ENCODE peak calls at places on chromosomes 3 and 15, in four cellular contexts. Q, D, J and Z are unnamed samples.

GRCh38 chr3:144129536-144130214 is 158.1 kb downstream of the DIPK2A start:
- DNase-seq in Q (no peak), D (no peak), J (no peak), Z (no peak)

GRCh38 chr3:187572431-187572830 is 97.8 kb downstream of the SST start:
- DNase-seq in Q (no peak), D (no peak), J (no peak), Z (no peak)

GRCh38 chr3:113783980-113784379 is 37.1 kb downstream of the ATP6V1A start:
- DNase-seq in Q (no peak), D (no peak), J (no peak), Z (no peak)

GRCh38 chr15:55389276-55389631 is 18.9 kb downstream of the CCPG1 start:
- DNase-seq in Q (peak), D (no peak), J (peak), Z (no peak)

GRCh38 chr3:159902531-159903314 is 85.9 kb upstream of the IL12A start:
- DNase-seq in Q (no peak), D (no peak), J (no peak), Z (no peak)

GRCh38 chr3:126417461-126418255 is 22.9 kb downstream of the CFAP100 start:
- DNase-seq in Q (no peak), D (no peak), J (no peak), Z (no peak)

GRCh38 chr15:67501177-67501835 is 19.6 kb upstream of the C15orf61 start:
- DNase-seq in Q (peak), D (no peak), J (peak), Z (peak)

GRCh38 chr15:61228025-61228901 is 839 bp downstream of the RORA start:
- DNase-seq in Q (peak), D (no peak), J (peak), Z (no peak)

GRCh38 chr3:121998588-121999473 is 23.2 kb downstream of the ILDR1 start:
- DNase-seq in Q (no peak), D (no peak), J (no peak), Z (no peak)

DNA sequence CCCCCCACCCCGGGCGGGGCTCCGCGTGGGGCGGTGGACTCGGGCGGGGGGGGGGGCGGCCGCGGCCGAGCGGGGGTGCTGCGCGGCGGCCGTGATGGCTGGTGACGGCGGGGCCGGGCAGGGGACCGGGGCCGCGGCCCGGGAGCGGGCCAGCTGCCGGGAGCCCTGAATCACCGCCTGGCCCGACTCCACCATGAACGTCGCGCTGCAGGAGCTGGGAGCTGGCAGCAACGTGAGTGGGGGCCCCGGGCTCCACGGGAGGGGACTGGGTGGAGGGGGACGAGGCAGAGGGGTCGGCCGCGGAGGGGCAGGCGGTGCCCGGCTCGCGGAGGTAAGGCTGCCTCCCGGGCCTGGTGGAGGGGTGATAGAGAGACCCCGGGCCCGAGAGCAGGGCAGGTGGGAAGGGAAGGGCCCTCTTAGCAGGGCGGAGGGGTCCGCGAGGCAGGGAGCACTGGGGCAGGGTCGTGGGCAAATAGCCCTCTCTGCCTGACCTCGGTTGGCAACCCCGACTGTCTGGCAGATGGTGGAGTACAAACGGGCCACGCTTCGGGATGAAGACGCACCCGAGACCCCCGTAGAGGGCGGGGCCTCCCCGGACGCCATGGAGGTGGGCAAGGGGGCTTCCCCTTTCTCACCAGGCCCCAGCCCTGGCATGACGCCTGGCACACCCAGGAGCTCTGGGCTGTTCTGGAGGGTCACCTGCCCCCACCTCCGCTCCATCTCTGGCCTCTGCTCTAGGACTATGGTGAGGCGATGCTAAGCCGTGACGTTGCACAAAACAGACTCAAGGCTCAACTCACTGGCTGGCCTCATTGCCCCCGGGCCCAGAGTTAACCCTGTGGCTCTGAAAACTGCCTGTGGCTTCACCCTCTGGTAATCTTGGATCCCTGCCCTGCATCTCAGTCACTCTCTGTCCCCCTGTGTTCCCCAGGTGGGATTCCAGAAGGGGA is at the start of gene ECE2:
- DNase-seq in Q (no peak), D (no peak), J (no peak), Z (no peak)
- H3K4me3 ChIP-seq in Q (no peak), D (no peak), J (no peak), Z (no peak)

GRCh38 chr3:174844746-174845145 is 14.4 kb upstream of the NAALADL2 start:
- DNase-seq in Q (no peak), D (no peak), J (no peak), Z (no peak)
- TF ChIP-seq CTCF in Q (no peak), D (no peak), J (no peak), Z (no peak)

GRCh38 chr3:141360888-141361598 is 7.3 kb upstream of the ZBTB38 start:
- DNase-seq in Q (peak), D (no peak), J (peak), Z (peak)
- H3K4me3 ChIP-seq in Q (no peak), D (no peak), J (peak), Z (no peak)

DNA sequence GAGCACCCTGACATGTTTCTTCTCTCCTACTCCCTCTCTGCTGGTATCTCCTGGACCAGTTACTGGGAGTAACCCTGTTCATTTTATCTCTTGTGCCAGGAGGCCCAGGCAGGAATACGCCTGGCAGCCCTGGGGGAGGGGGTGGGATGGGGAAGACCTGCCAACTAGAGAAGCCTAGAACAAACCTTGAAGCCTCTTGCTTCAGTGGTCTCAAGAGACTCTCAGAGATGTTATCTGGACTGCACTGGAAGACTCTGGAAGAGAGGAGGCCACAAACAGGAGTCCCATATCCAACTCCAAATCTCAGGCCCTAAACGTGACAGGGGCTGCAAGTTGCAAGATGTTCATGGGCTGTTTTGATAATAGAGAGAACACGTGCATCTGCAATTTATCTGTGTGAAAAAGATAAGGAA is at the start of gene EPB42:
- DNase-seq in Q (no peak), D (no peak), J (no peak), Z (no peak)
- TF ChIP-seq CTCF in Q (no peak), D (no peak), J (no peak), Z (no peak)

DNA sequence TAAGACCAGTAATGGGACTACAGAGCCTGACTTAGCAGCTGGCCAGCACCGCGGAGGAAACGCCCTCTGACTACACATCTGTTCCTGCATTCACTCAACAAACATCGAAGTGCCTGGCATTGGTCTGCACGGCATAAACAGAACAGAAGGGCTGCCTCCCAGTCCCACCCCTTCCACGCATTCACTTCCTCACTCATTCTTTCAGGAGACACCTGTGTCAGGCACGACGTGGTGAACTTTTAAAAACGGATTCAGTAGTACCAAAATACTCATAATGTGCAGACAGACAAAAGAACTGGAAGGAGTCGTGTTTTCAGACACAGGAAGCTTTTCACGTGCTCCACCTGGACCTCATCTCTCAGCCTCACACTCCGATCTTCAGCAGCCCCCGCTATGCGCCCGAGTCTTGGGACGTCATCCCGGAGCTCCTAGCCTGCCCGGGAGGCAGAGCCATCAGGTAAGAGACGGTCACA is 123.3 kb downstream of the XXYLT1 start:
- DNase-seq in Q (peak), D (peak), J (peak), Z (no peak)
- H3K4me3 ChIP-seq in Q (no peak), D (peak), J (no peak), Z (no peak)

GRCh38 chr15:70099966-70100494 is 2.3 kb upstream of the TLE3 start:
- DNase-seq in Q (no peak), D (no peak), J (no peak), Z (no peak)

GRCh38 chr15:70102827-70103226 is 5.1 kb upstream of the TLE3 start:
- DNase-seq in Q (no peak), D (no peak), J (no peak), Z (no peak)

GRCh38 chr15:70100495-70101331 is 3.0 kb upstream of the TLE3 start:
- DNase-seq in Q (peak), D (peak), J (peak), Z (no peak)

GRCh38 chr15:70101459-70102113 is 3.9 kb upstream of the TLE3 start:
- DNase-seq in Q (peak), D (peak), J (peak), Z (peak)

DNA sequence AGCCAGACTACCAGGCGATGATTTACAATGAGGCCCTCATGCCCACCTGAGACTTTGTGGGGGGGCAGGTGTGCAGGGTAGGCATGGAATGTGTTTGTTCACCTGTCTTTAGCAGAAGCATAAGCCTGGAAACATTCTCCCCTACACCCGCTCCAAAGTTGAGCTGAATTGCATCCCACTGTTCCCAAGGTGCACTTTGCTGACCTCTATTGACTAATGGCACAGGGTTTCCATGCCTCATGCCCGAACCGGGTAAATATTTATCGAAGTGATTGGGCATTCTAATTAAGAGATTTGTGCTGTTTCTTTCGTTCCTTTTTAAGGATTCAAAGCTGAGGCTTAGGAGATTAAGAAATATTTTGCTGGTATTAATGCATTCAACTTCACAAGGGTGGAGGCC is 6.5 kb upstream of the TLE3 start:
- DNase-seq in Q (no peak), D (no peak), J (no peak), Z (no peak)
- TF ChIP-seq CTCF in Q (no peak), D (no peak), J (no peak), Z (no peak)

GRCh38 chr15:56931674-56932507 is 13.4 kb downstream of the TCF12 start:
- DNase-seq in Q (no peak), D (no peak), J (no peak), Z (no peak)
- H3K4me3 ChIP-seq in Q (no peak), D (no peak), J (no peak), Z (no peak)

GRCh38 chr3:190458040-190458439 is 8.3 kb upstream of the TMEM207 start:
- DNase-seq in Q (no peak), D (no peak), J (no peak), Z (no peak)
- TF ChIP-seq CTCF in Q (no peak), D (no peak), J (peak), Z (no peak)